ENCODE peak calls at places on chromosomes 4 and X, in five cellular contexts. L is uterus; R is Peyer's patch; Q is upper lobe of right lung; X is CD4-positive, alpha-beta memory T cell. Y is an unnamed sample. For H3K36me3, the result is how much of the 10 kb centered on the place peaks cover.

GRCh38 chr4:187302456-187302855 is 578.8 kb upstream of the FAT1 start:
- DNase-seq in L (no peak), R (no peak), Q (no peak), X (no peak), Y (no peak)

GRCh38 chrX:153883163-153883843 is 2.7 kb downstream of the L1CAM start:
- DNase-seq in L (no peak), R (no peak), Q (no peak), X (no peak), Y (no peak)

GRCh38 chr4:128844931-128845330 is 35.4 kb downstream of the JADE1 start:
- DNase-seq in L (no peak), R (no peak), Q (no peak), X (no peak), Y (no peak)

GRCh38 chr4:52957220-52957686 is 95.1 kb downstream of the RASL11B start:
- DNase-seq in L (peak), R (no peak), Q (no peak), X (no peak), Y (no peak)

GRCh38 chr4:142534994-142535393 is 311.1 kb downstream of the INPP4B start:
- DNase-seq in L (no peak), R (no peak), Q (no peak), X (no peak), Y (no peak)

GRCh38 chr4:148205481-148205880 is 236.7 kb downstream of the NR3C2 start:
- DNase-seq in L (no peak), R (no peak), Q (no peak), X (no peak), Y (no peak)

GRCh38 chr4:12499693-12500092 is 984.4 kb downstream of the RAB28 start:
- DNase-seq in L (no peak), R (no peak), Q (no peak), X (no peak), Y (no peak)

GRCh38 chr4:121711263-121712000 is 14.7 kb upstream of the ANXA5 start:
- DNase-seq in L (peak), R (peak), Q (peak), X (no peak), Y (peak)

GRCh38 chr4:1331591-1332353 is 15.2 kb upstream of the UVSSA start:
- DNase-seq in L (no peak), R (no peak), Q (no peak), X (no peak), Y (no peak)
- H3K36me3 ChIP-seq in L (under half), R (half or more), Q (under half), X (under half), Y (half or more)

DNA sequence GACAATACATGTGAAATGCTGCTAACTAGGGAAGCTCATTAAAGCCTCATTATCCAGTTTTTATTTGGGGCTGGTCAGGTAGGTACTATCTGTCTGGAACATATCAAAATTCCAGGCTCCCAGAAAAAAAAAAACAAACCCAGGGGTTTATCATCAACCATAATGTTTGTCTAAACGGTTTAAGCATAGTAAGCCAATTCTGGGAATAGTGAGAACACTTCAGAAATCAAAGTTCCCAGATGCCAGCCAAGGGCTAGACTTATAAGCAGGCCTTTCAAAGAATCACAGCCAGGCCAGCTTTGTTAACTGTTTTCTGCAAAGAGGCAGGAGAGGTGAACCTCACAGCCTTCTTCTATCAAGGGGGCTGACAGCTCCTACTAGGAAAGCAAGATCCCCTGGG is 8.1 kb downstream of the IDS start:
- DNase-seq in L (no peak), R (no peak), Q (no peak), X (no peak), Y (no peak)
- H3K36me3 ChIP-seq in L (under half), R (under half), Q (half or more), X (half or more), Y (under half)

GRCh38 chr4:8273450-8273849 is 3.9 kb downstream of the HTRA3 start:
- DNase-seq in L (no peak), R (no peak), Q (no peak), X (no peak), Y (no peak)

GRCh38 chr4:8274066-8274652 is 4.6 kb downstream of the HTRA3 start:
- DNase-seq in L (no peak), R (no peak), Q (no peak), X (no peak), Y (no peak)

GRCh38 chr4:8270912-8271815 is 1.6 kb downstream of the HTRA3 start:
- DNase-seq in L (no peak), R (no peak), Q (no peak), X (no peak), Y (no peak)

GRCh38 chr4:8271821-8272220 is 2.3 kb downstream of the HTRA3 start:
- DNase-seq in L (no peak), R (no peak), Q (no peak), X (no peak), Y (no peak)

DNA sequence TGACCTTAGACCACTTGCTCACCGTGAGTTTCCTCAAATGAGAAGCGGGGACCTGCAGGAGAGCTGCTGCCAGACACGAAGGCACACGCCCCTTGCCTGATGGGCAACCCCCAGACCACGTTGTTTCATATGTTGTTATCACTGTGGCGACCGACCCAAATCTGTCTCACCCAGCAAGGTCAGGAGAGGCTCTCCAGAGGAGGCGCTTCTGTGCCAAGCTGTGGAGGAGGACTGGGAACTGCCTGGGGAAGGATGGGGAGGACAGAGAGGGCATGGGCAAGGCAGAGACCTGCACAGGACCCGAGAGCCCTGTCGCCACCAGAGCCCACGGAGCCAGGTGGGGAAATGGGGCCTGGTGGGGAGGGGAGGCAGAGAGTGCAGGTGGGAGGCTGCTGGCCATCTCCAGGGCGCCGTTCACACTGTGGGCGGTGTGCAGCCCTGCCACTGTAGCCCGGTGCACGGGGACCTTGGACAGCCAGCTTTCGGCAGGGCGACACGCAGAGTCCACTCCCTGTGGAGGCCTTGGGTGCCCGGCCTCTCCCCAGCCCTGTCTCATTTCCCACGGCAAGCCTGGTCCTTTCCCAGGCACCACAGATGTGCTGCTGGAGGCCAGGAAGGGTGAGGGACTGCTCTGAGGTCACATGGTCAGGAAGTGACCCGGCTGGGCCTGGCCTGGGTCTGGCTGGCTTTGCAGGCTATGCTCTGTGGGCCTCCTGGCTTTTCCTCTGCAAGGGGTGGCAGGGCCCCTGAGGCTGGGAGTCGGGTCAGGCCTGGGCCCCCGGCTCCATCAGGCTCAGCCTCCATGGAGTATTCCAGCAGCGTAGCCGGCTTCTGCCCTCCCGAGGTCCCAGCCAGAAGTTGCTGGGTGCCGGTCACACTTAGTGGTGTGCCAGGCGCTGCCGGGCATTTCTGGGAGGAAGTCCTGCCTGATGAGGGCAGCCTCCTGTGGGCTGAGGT is 3.2 kb downstream of the HTRA3 start:
- DNase-seq in L (no peak), R (no peak), Q (no peak), X (no peak), Y (no peak)
- H3K36me3 ChIP-seq in L (under half), R (under half), Q (under half), X (under half), Y (under half)

GRCh38 chr4:3177905-3178304 is 71.1 kb upstream of the MSANTD1 start:
- DNase-seq in L (no peak), R (no peak), Q (no peak), X (no peak), Y (no peak)

GRCh38 chr4:3176625-3177229 is 72.2 kb upstream of the MSANTD1 start:
- DNase-seq in L (no peak), R (no peak), Q (no peak), X (no peak), Y (no peak)

GRCh38 chr4:3174371-3175338 is 74.3 kb upstream of the MSANTD1 start:
- DNase-seq in L (no peak), R (no peak), Q (no peak), X (no peak), Y (no peak)

GRCh38 chr4:3179126-3179706 is 69.7 kb upstream of the MSANTD1 start:
- DNase-seq in L (no peak), R (no peak), Q (no peak), X (no peak), Y (no peak)

DNA sequence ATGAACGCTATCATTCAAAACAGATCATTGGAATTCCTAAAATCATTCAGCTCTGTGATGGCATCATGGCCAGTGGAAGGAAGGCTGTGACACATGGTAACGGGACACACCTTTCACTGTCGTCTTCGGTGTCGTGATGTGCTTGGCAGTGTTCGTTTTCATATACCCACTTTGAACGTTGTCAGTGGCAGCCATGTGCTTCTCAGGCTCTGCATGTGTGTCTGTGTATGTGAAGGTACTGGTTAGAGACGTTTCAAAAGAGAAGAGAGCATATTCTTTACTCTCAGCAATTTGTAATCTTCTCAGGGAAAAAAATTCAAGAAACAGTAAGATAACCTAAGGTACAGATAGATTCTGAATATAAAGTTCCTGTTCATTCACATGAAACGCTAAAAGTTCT is 70.6 kb upstream of the MSANTD1 start:
- DNase-seq in L (no peak), R (no peak), Q (no peak), X (no peak), Y (no peak)
- H3K36me3 ChIP-seq in L (under half), R (half or more), Q (half or more), X (half or more), Y (under half)

DNA sequence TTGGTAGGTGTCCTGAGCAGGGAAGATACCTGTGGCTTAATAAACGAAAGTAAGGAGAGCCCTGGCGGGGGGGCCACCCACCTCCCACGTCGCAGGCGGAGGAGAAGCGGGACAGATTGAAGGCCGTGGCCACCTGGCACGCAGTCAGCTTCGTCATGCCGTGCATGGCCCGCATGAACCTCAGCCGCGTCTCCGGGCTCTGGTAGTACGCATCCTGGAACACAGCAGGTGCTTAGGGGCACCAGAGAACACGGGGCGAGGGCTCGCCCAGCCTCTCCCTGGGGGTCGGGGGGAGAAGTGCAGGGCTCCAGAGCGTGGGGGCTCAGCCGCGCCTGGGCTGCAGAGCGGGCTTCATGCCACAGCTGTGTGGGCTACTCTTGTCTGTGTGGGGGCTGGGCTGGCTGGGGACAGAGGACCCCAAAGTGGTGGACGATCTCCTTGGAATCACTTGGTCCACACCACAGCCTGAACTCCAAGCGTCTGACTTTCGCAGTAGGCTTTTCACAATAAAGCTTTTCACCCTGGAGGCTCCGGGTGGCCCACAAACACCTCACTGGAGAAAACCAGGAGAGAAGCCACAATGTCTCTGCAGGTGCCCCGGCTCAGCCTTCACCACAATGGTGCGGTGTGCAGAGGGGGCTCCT is 27.1 kb upstream of the SLC25A6 start:
- DNase-seq in L (no peak), R (no peak), Q (peak), X (no peak), Y (no peak)
- H3K36me3 ChIP-seq in L (under half), R (under half), Q (under half), X (under half), Y (under half)

GRCh38 chr4:145880355-145880960 is 58.2 kb downstream of the ZNF827 start:
- DNase-seq in L (no peak), R (no peak), Q (no peak), X (no peak), Y (no peak)
- H3K36me3 ChIP-seq in L (under half), R (under half), Q (under half), X (under half), Y (under half)

Y was measured in right atrium auricular region.